ENCODE peak calls at places on chromosomes 6 and 20, in eight cellular contexts. Q is nephron progenitor cell; K is GM13977; X is non-pigmented ciliary epithelial cell; T is mucosa of descending colon; J is AG04450; R is NCI-H146; H is activated naive CD8-positive, alpha-beta T cell treated with anti-CD3 and anti-CD28 coated beads, Interleukin-2, amount 10 ng/mL, durations not matched to agents 7 days and 5 days. C is an unnamed sample.

GRCh38 chr6:41427642-41428401 is 92.4 kb downstream of the NCR2 start:
- DNase-seq in Q (peak), K (peak), X (no peak), T (peak), J (no peak), R (peak), H (peak), C (no peak)

GRCh38 chr6:103367212-103367611 is 1492.5 kb downstream of the HACE1 start:
- DNase-seq in Q (peak), K (no peak), X (no peak), T (no peak), J (no peak), R (no peak), H (no peak), C (no peak)

GRCh38 chr6:40803897-40804702 is 216.9 kb upstream of the LRFN2 start:
- DNase-seq in Q (no peak), K (no peak), X (no peak), T (no peak), J (no peak), R (no peak), H (no peak), C (no peak)

GRCh38 chr6:154606457-154606856 is 96.0 kb upstream of the CNKSR3 start:
- DNase-seq in Q (no peak), K (peak), X (no peak), T (no peak), J (no peak), R (no peak), H (peak), C (peak)

GRCh38 chr6:132763269-132763668 is 5.6 kb upstream of the VNN2 start:
- DNase-seq in Q (no peak), K (peak), X (no peak), T (peak), J (no peak), R (peak), H (peak), C (no peak)

GRCh38 chr6:10633216-10633615 is 61.2 kb downstream of the C6orf52 start:
- DNase-seq in Q (no peak), K (peak), X (peak), T (no peak), J (peak), R (no peak), H (no peak), C (peak)

GRCh38 chr6:44478591-44479254 is 91.2 kb downstream of the CDC5L start:
- DNase-seq in Q (no peak), K (no peak), X (no peak), T (no peak), J (no peak), R (no peak), H (no peak), C (no peak)

GRCh38 chr6:113809818-113810217 is 47.3 kb upstream of the MARCKS start:
- DNase-seq in Q (no peak), K (peak), X (no peak), T (no peak), J (no peak), R (no peak), H (no peak), C (peak)

GRCh38 chr20:63702751-63703470 is 4.9 kb downstream of the ARFRP1 start:
- DNase-seq in Q (no peak), K (peak), X (no peak), T (no peak), J (no peak), R (no peak), H (no peak), C (no peak)

GRCh38 chr20:38123021-38123587 is 42.0 kb downstream of the TGM2 start:
- DNase-seq in Q (no peak), K (no peak), X (no peak), T (no peak), J (no peak), R (no peak), H (no peak), C (no peak)

GRCh38 chr20:50107796-50108331 is 5.1 kb downstream of the UBE2V1 start:
- DNase-seq in Q (no peak), K (no peak), X (no peak), T (no peak), J (no peak), R (no peak), H (no peak), C (no peak)